ENCODE peak calls at places on chromosome 15, in eight cellular contexts. Z is stomach, S is neural progenitor cell, Y is lung, O is psoas muscle, D is ovary, B is mammary epithelial cell, P is cardiac muscle cell. Q is an unnamed sample. For H3K4me1, the result is how much of the 10 kb centered on the place peaks cover.

GRCh38 chr15:63313866-63314265 is 36.5 kb downstream of the APH1B start:
- DNase-seq in Z (no peak), S (no peak), Y (no peak), O (no peak), D (no peak), B (no peak), P (no peak), Q (peak)

GRCh38 chr15:75362642-75363249 is 5.7 kb downstream of the MAN2C1 start:
- DNase-seq in Z (no peak), S (no peak), Y (no peak), O (no peak), D (no peak), B (no peak), P (no peak), Q (no peak)

GRCh38 chr15:25738171-25738792 is 124.8 kb downstream of the ATP10A start:
- DNase-seq in Z (no peak), S (no peak), Y (no peak), O (no peak), D (no peak), B (no peak), P (no peak), Q (no peak)

GRCh38 chr15:35874260-35874905 is 328.4 kb upstream of the DPH6 start:
- DNase-seq in Z (no peak), S (no peak), Y (no peak), O (no peak), D (no peak), B (peak), P (no peak), Q (no peak)

GRCh38 chr15:56817690-56818089 is 84.4 kb upstream of the ZNF280D start:
- DNase-seq in Z (no peak), S (no peak), Y (no peak), O (no peak), D (no peak), B (no peak), P (no peak), Q (no peak)

GRCh38 chr15:55796321-55796965 is 53.5 kb upstream of the PRTG start:
- DNase-seq in Z (no peak), S (no peak), Y (no peak), O (no peak), D (no peak), B (peak), P (no peak), Q (no peak)

GRCh38 chr15:31495281-31495680 is 168.6 kb downstream of the KLF13 start:
- DNase-seq in Z (no peak), S (no peak), Y (no peak), O (no peak), D (no peak), B (no peak), P (no peak), Q (no peak)

GRCh38 chr15:70248116-70249025 is 150.7 kb upstream of the TLE3 start:
- DNase-seq in Z (no peak), S (peak), Y (no peak), O (no peak), D (no peak), B (no peak), P (peak), Q (peak)

GRCh38 chr15:25171111-25171811 is 216.5 kb downstream of the SNRPN start:
- DNase-seq in Z (no peak), S (no peak), Y (no peak), O (peak), D (peak), B (no peak), P (no peak), Q (peak)

GRCh38 chr15:69885182-69886041 is 212.3 kb downstream of the TLE3 start:
- DNase-seq in Z (no peak), S (peak), Y (no peak), O (no peak), D (no peak), B (no peak), P (no peak), Q (peak)

GRCh38 chr15:35182841-35183479 is 97.9 kb upstream of the NANOGP8 start:
- DNase-seq in Z (no peak), S (peak), Y (no peak), O (no peak), D (no peak), B (no peak), P (peak), Q (peak)

GRCh38 chr15:69585937-69586336 is 133.3 kb downstream of the RPLP1 start:
- DNase-seq in Z (no peak), S (peak), Y (no peak), O (no peak), D (no peak), B (no peak), P (no peak), Q (peak)

GRCh38 chr15:90407871-90408317 is 19.9 kb downstream of the IQGAP1 start:
- DNase-seq in Z (no peak), S (no peak), Y (no peak), O (no peak), D (no peak), B (no peak), P (no peak), Q (no peak)

GRCh38 chr15:33722005-33722672 is 246.2 kb upstream of the CHRM5 start:
- DNase-seq in Z (no peak), S (no peak), Y (no peak), O (no peak), D (no peak), B (peak), P (no peak), Q (no peak)

GRCh38 chr15:53869044-53869805 is 109.0 kb upstream of the UNC13C start:
- DNase-seq in Z (no peak), S (peak), Y (no peak), O (no peak), D (no peak), B (no peak), P (no peak), Q (peak)

GRCh38 chr15:43093026-43093425 is 12.8 kb downstream of the UBR1 start:
- DNase-seq in Z (no peak), S (no peak), Y (no peak), O (no peak), D (no peak), B (no peak), P (no peak), Q (no peak)

GRCh38 chr15:69749274-69749673 is 296.7 kb downstream of the RPLP1 start:
- DNase-seq in Z (no peak), S (no peak), Y (no peak), O (no peak), D (no peak), B (no peak), P (no peak), Q (no peak)

GRCh38 chr15:80694624-80695098 is 449 bp upstream of the ABHD17C start:
- DNase-seq in Z (no peak), S (peak), Y (no peak), O (peak), D (peak), B (peak), P (peak), Q (peak)

GRCh38 chr15:101133751-101134261 is 118.0 kb downstream of the CHSY1 start:
- DNase-seq in Z (no peak), S (no peak), Y (no peak), O (no peak), D (no peak), B (no peak), P (no peak), Q (peak)

GRCh38 chr15:51203797-51204196 is 109.1 kb upstream of the TNFAIP8L3 start:
- DNase-seq in Z (no peak), S (no peak), Y (no peak), O (no peak), D (no peak), B (peak), P (no peak), Q (no peak)

GRCh38 chr15:77179541-77179998 is 108.7 kb upstream of the TSPAN3 start:
- DNase-seq in Z (no peak), S (no peak), Y (no peak), O (no peak), D (no peak), B (no peak), P (peak), Q (no peak)

GRCh38 chr15:65410036-65410435 is 12.7 kb downstream of the IGDCC4 start:
- DNase-seq in Z (no peak), S (no peak), Y (no peak), O (no peak), D (no peak), B (no peak), P (no peak), Q (no peak)

GRCh38 chr15:77185242-77185785 is 114.4 kb upstream of the TSPAN3 start:
- DNase-seq in Z (no peak), S (no peak), Y (no peak), O (no peak), D (no peak), B (no peak), P (peak), Q (no peak)

GRCh38 chr15:72503147-72503546 is 29.0 kb downstream of the ARIH1 start:
- DNase-seq in Z (no peak), S (no peak), Y (no peak), O (no peak), D (no peak), B (no peak), P (no peak), Q (no peak)

GRCh38 chr15:42385206-42385979 is 26.1 kb downstream of the CAPN3 start:
- DNase-seq in Z (peak), S (peak), Y (no peak), O (no peak), D (no peak), B (peak), P (peak), Q (peak)

GRCh38 chr15:43105077-43105769 is 615 bp downstream of the UBR1 start:
- DNase-seq in Z (peak), S (peak), Y (no peak), O (no peak), D (peak), B (peak), P (peak), Q (no peak)

GRCh38 chr15:90021108-90021507 is 20.0 kb downstream of the ZNF710 start:
- DNase-seq in Z (no peak), S (no peak), Y (no peak), O (no peak), D (no peak), B (no peak), P (no peak), Q (peak)

GRCh38 chr15:69876556-69876955 is 221.2 kb downstream of the TLE3 start:
- DNase-seq in Z (no peak), S (no peak), Y (no peak), O (no peak), D (no peak), B (no peak), P (no peak), Q (no peak)

GRCh38 chr15:87959080-87959479 is 297.5 kb downstream of the NTRK3 start:
- DNase-seq in Z (no peak), S (peak), Y (no peak), O (no peak), D (no peak), B (no peak), P (no peak), Q (peak)

GRCh38 chr15:90376789-90377188 is 11.3 kb upstream of the IQGAP1 start:
- DNase-seq in Z (peak), S (no peak), Y (no peak), O (no peak), D (no peak), B (no peak), P (no peak), Q (no peak)

GRCh38 chr15:66038387-66039116 is 169.3 kb downstream of the RAB11A start:
- DNase-seq in Z (no peak), S (no peak), Y (no peak), O (no peak), D (no peak), B (no peak), P (peak), Q (peak)

GRCh38 chr15:90680371-90680935 is 36.7 kb upstream of the BLM start:
- DNase-seq in Z (no peak), S (no peak), Y (no peak), O (peak), D (no peak), B (peak), P (no peak), Q (no peak)

GRCh38 chr15:71713191-71713798 is 97.1 kb upstream of the NR2E3 start:
- DNase-seq in Z (no peak), S (peak), Y (no peak), O (no peak), D (no peak), B (no peak), P (no peak), Q (peak)

GRCh38 chr15:58066042-58066867 is 744 bp upstream of the ALDH1A2 start:
- DNase-seq in Z (peak), S (peak), Y (peak), O (peak), D (peak), B (peak), P (peak), Q (peak)
- TF ChIP-seq CTCF in Z (peak), S (peak), Y (peak), O (peak), D (peak), B (peak), P (peak), Q (peak)

DNA sequence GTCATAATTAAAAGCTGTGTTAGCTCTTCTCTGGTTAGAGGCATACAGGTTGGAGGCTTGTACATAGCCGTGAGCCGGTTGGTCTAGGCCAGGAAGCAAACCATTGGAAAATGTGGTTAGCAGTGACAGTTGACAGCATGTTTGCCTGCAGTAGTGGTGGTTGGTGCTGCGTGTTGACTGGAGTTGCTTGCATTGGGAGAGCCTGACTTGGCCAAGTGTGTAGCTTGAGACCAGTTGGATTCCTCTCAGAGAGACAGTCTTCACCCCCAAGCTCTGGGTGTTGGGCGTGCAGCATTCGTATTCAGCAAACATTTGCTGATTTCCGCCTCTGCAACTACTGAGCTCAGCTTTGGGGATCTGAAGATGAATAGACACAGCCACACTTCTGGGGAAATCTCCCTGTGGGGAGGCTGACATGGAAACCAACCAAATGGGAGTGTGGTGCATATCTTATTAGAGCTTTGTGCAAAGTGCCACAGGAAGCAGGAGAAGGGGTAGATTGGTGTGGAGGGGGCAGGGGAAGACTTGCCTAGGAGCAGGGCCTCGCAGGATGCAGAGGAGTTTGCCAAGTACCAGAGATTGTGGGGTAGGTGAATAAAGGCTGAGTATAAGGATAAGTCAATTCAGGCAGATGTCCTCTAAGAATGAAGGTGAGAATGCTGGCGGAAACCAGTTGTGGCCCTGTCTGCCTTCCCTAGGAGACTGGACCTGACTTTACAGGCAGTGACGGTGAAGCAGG is 83.5 kb downstream of the IGF1R start:
- DNase-seq in Z (no peak), S (no peak), Y (no peak), O (no peak), D (no peak), B (no peak), P (no peak), Q (peak)
- H3K4me1 ChIP-seq in Z (under half), S (half or more), Y (under half), O (half or more), D (under half), B (under half), P (under half), Q (under half)

GRCh38 chr15:73872370-73872769 is 994 bp upstream of the TBC1D21 start:
- DNase-seq in Z (no peak), S (no peak), Y (no peak), O (no peak), D (no peak), B (no peak), P (no peak), Q (no peak)

GRCh38 chr15:73873456-73873855 is at the start of gene TBC1D21:
- DNase-seq in Z (peak), S (no peak), Y (no peak), O (no peak), D (no peak), B (no peak), P (no peak), Q (no peak)

GRCh38 chr15:73869216-73869995 is 4.0 kb upstream of the TBC1D21 start:
- DNase-seq in Z (no peak), S (no peak), Y (no peak), O (no peak), D (no peak), B (no peak), P (no peak), Q (peak)

GRCh38 chr15:73867956-73868355 is 5.4 kb upstream of the TBC1D21 start:
- DNase-seq in Z (no peak), S (no peak), Y (no peak), O (no peak), D (peak), B (no peak), P (no peak), Q (peak)

GRCh38 chr15:73870700-73871408 is 2.5 kb upstream of the TBC1D21 start:
- DNase-seq in Z (peak), S (no peak), Y (no peak), O (peak), D (peak), B (no peak), P (peak), Q (peak)
- H3K4me3 ChIP-seq in Z (no peak), S (no peak), Y (no peak), O (peak), D (no peak), B (no peak), P (no peak), Q (no peak)

GRCh38 chr15:78284758-78285157 is 14.7 kb downstream of the SKIC8 start:
- DNase-seq in Z (no peak), S (peak), Y (no peak), O (no peak), D (no peak), B (no peak), P (no peak), Q (peak)
- TF ChIP-seq CTCF in Z (no peak), S (peak), Y (no peak), O (no peak), D (no peak), B (no peak), P (peak), Q (peak)

DNA sequence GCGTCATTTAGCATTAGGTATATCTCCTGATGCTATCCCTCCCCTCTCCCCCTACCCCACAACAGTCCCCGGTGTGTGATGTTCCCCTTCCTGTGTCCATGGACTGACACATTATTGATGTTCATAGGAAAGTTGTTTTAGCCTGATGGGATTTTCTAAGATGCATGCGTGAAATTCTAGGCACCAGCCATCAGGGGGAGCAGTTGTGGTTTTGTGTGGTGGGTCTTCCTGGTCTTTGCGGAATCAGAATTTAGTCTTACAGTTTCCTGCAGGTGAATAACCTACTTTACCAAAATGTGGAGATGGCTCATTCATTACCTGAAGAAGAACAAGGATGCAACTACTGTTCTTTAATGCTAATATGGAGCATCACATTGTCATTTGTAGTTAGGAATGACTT is 455.0 kb upstream of the THBS1 start:
- DNase-seq in Z (no peak), S (peak), Y (no peak), O (no peak), D (no peak), B (no peak), P (peak), Q (peak)
- H3K4me1 ChIP-seq in Z (under half), S (under half), Y (under half), O (under half), D (under half), B (half or more), P (under half), Q (under half)

DNA sequence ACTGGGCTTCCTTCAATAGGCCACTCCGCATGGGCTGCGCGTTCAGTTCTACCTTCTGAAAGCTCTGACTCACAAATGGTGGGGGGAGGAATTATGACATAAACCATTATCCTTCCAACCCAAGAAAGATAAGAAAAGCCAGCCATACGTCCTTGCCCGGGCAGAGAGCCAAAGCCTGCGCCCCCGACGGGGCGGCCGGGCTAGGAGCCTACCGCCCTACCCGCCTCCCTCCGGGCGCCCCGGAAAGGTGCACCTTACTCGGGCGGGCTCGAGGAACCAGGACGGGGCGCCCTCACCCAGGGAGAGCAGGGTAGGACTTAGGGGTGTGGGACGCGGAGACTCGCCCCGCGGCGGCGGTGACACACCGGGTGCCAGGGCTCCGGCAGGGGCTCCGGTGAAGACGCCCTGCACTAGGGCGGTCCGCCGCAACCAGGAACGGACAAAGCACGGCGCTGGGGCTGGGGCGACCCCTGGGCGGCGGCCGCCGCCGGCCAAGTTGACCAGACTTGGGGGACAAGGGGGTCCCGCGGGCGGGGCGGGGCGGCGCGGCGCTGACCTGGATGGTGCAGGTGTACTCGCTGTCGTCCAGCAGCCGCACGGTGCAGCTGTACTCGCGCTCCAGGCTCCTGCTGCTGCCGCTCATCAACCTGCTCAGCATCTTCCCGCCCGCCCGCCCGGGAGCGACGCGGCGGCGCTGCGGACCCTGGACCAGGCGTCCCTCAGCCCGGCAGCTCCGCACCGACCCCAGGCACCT is 497 bp downstream of the FRMD5 start:
- DNase-seq in Z (peak), S (no peak), Y (no peak), O (peak), D (no peak), B (peak), P (peak), Q (no peak)
- H3K4me3 ChIP-seq in Z (peak), S (peak), Y (no peak), O (peak), D (peak), B (peak), P (peak), Q (peak)

DNA sequence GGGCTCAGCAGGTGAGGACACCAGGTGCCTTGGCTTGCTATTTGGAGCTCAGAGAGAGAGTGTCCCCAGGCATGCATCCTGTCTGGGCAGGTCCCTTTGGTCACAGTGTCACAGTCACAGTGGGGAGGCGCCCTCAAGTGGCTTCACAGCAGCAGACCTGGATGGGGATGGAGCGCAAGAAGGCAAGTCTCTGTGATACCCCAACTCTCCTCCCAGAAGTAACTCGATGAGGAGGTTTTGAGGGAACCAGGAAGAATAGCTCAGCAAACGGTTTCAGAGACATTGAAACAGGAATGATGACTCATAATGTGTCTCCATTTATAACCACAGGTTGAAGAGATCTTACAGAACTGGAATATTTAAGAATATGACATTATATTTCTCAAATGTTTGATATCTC is 66.5 kb upstream of the SH3GL3 start:
- DNase-seq in Z (no peak), S (peak), Y (no peak), O (no peak), D (no peak), B (peak), P (peak), Q (peak)
- TF ChIP-seq CTCF in Z (no peak), S (peak), Y (peak), O (no peak), D (no peak), B (peak), P (peak), Q (peak)

DNA sequence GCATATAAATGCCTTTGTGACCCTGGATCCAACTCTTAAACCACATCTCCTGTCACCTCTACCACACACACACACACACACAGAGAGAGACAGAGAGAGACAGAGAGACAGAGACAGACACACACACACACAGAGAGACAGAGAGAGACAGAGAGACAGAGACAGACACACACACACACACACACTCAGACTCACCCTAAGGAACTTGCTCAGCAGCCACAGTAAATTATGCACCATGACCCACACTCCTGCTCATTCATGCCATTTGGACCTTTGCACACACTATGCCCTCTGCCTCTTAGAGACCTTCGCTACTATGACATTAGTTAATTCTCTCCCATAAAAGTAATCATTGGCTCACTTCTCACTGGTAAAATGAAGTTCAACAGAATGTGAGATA is 275.7 kb downstream of the ADAMTSL3 start:
- DNase-seq in Z (no peak), S (no peak), Y (no peak), O (no peak), D (no peak), B (no peak), P (no peak), Q (no peak)
- H3K4me1 ChIP-seq in Z (under half), S (under half), Y (under half), O (under half), D (under half), B (under half), P (under half), Q (under half)

Q was measured in endodermal cell.